ENCODE peak calls at places on chromosomes 1 and 21, in seven cellular contexts. E, S, O, R, I, P and C are unnamed samples.
A peak's percentile ranks its signal among the peaks of the same experiment; 100 is the strongest.

GRCh38 chr1:202158810-202159533 is 1.4 kb downstream of the PTPN7 start:
- DNase-seq in E (no peak), S (no peak), O (no peak), R (no peak), I (peak; percentile 76), P (peak; percentile 75), C (no peak)

GRCh38 chr1:3930696-3931309 is 30.7 kb upstream of the C1orf174 start:
- DNase-seq in E (no peak), S (no peak), O (no peak), R (no peak), I (no peak), P (no peak), C (no peak)

GRCh38 chr1:99119193-99119592 is 114.5 kb upstream of the PLPPR5 start:
- DNase-seq in E (peak; percentile 19), S (no peak), O (no peak), R (no peak), I (no peak), P (no peak), C (no peak)

GRCh38 chr1:158007949-158008386 is 14.5 kb downstream of the KIRREL1 start:
- DNase-seq in E (no peak), S (no peak), O (no peak), R (no peak), I (no peak), P (no peak), C (no peak)

GRCh38 chr21:37642493-37642892 is 273.8 kb downstream of the KCNJ6 start:
- DNase-seq in E (no peak), S (peak; percentile 59), O (no peak), R (no peak), I (peak; percentile 72), P (peak; percentile 69), C (no peak)

GRCh38 chr1:54094001-54094729 is 40.8 kb downstream of the TCEANC2 start:
- DNase-seq in E (no peak), S (no peak), O (no peak), R (no peak), I (no peak), P (no peak), C (no peak)

GRCh38 chr1:78839704-78840277 is 166.7 kb downstream of the ADGRL4 start:
- DNase-seq in E (peak; percentile 63), S (peak; percentile 70), O (peak; percentile 50), R (no peak), I (peak; percentile 50), P (peak; percentile 61), C (no peak)

GRCh38 chr1:29050141-29050540 is 73.6 kb downstream of the TMEM200B start:
- DNase-seq in E (no peak), S (no peak), O (no peak), R (no peak), I (no peak), P (no peak), C (no peak)